ENCODE peak calls at places on chromosomes 11 and 22, in six cellular contexts. One of them, this sample, is unnamed.

GRCh38 chr11:89175796-89176195 is 1.9 kb upstream of the TYR start:
- DNase-seq in body of pancreas: no peak
- DNase-seq in CD8-positive, alpha-beta T cell: no peak
- DNase-seq in esophagus muscularis mucosa: no peak
- DNase-seq in sigmoid colon: no peak
- DNase-seq in PC-9: no peak
- DNase-seq in this sample: no peak

GRCh38 chr11:107780136-107780535 is 68.3 kb upstream of the SLN start:
- DNase-seq in body of pancreas: no peak
- DNase-seq in sigmoid colon: no peak
- DNase-seq in CD8-positive, alpha-beta T cell: no peak
- DNase-seq in esophagus muscularis mucosa: no peak
- DNase-seq in PC-9: no peak
- DNase-seq in this sample: no peak

GRCh38 chr11:130511765-130512164 is 63.3 kb downstream of the ADAMTS15 start:
- DNase-seq in PC-9: no peak
- DNase-seq in body of pancreas: no peak
- DNase-seq in sigmoid colon: no peak
- DNase-seq in CD8-positive, alpha-beta T cell: no peak
- DNase-seq in esophagus muscularis mucosa: no peak
- DNase-seq in this sample: no peak

GRCh38 chr11:62615521-62615920 is 2.5 kb downstream of the ROM1 start:
- DNase-seq in sigmoid colon: no peak
- DNase-seq in PC-9: no peak
- DNase-seq in CD8-positive, alpha-beta T cell: no peak
- DNase-seq in esophagus muscularis mucosa: no peak
- DNase-seq in body of pancreas: no peak
- DNase-seq in this sample: no peak

GRCh38 chr22:43440103-43440387 is 28.2 kb downstream of the MPPED1 start:
- DNase-seq in sigmoid colon: no peak
- DNase-seq in esophagus muscularis mucosa: no peak
- DNase-seq in PC-9: no peak
- DNase-seq in body of pancreas: no peak
- DNase-seq in CD8-positive, alpha-beta T cell: no peak
- DNase-seq in this sample: no peak

GRCh38 chr11:110065189-110065588 is 28.0 kb upstream of the ZC3H12C start:
- DNase-seq in PC-9: peak; percentile 23
- DNase-seq in esophagus muscularis mucosa: no peak
- DNase-seq in body of pancreas: no peak
- DNase-seq in sigmoid colon: no peak
- DNase-seq in CD8-positive, alpha-beta T cell: no peak
- DNase-seq in this sample: no peak

GRCh38 chr11:58912124-58912523 is 27.2 kb upstream of the GLYATL1 start:
- DNase-seq in sigmoid colon: no peak
- DNase-seq in PC-9: no peak
- DNase-seq in esophagus muscularis mucosa: no peak
- DNase-seq in body of pancreas: no peak
- DNase-seq in CD8-positive, alpha-beta T cell: no peak
- DNase-seq in this sample: no peak

GRCh38 chr11:17730608-17731462 is 3.7 kb upstream of the KCNC1 start:
- DNase-seq in PC-9: peak; percentile 81
- DNase-seq in CD8-positive, alpha-beta T cell: no peak
- DNase-seq in sigmoid colon: peak; percentile 77
- DNase-seq in body of pancreas: peak; percentile 97
- DNase-seq in esophagus muscularis mucosa: no peak
- DNase-seq in this sample: peak; percentile 65

GRCh38 chr11:19738124-19738523 is 25.5 kb downstream of the NAV2 start:
- DNase-seq in sigmoid colon: no peak
- DNase-seq in CD8-positive, alpha-beta T cell: no peak
- DNase-seq in esophagus muscularis mucosa: no peak
- DNase-seq in PC-9: no peak
- DNase-seq in body of pancreas: no peak
- DNase-seq in this sample: no peak

GRCh38 chr11:118633979-118634378 is 26.6 kb downstream of the PHLDB1 start:
- DNase-seq in CD8-positive, alpha-beta T cell: no peak
- DNase-seq in body of pancreas: no peak
- DNase-seq in esophagus muscularis mucosa: no peak
- DNase-seq in PC-9: no peak
- DNase-seq in sigmoid colon: no peak
- DNase-seq in this sample: no peak

GRCh38 chr11:66859686-66860448 is 3.0 kb downstream of the LRFN4 start:
- DNase-seq in body of pancreas: no peak
- DNase-seq in sigmoid colon: peak; percentile 66
- DNase-seq in PC-9: no peak
- DNase-seq in CD8-positive, alpha-beta T cell: no peak
- DNase-seq in esophagus muscularis mucosa: no peak
- DNase-seq in this sample: no peak

GRCh38 chr11:33689089-33689488 is 11.5 kb downstream of the C11orf91 start:
- DNase-seq in PC-9: no peak
- DNase-seq in esophagus muscularis mucosa: no peak
- DNase-seq in sigmoid colon: no peak
- DNase-seq in CD8-positive, alpha-beta T cell: no peak
- DNase-seq in body of pancreas: no peak
- DNase-seq in this sample: peak; percentile 79

GRCh38 chr11:58525037-58525614 is 17.2 kb upstream of the OR5B21 start:
- DNase-seq in CD8-positive, alpha-beta T cell: no peak
- DNase-seq in esophagus muscularis mucosa: no peak
- DNase-seq in sigmoid colon: no peak
- DNase-seq in PC-9: no peak
- DNase-seq in body of pancreas: no peak
- DNase-seq in this sample: no peak

GRCh38 chr22:43085658-43086606 is 3.3 kb downstream of the TTLL1 start:
- DNase-seq in PC-9: no peak
- DNase-seq in CD8-positive, alpha-beta T cell: no peak
- DNase-seq in esophagus muscularis mucosa: no peak
- DNase-seq in sigmoid colon: no peak
- DNase-seq in body of pancreas: no peak
- DNase-seq in this sample: no peak

GRCh38 chr22:26464312-26464711 is 19.3 kb downstream of the HPS4 start:
- DNase-seq in esophagus muscularis mucosa: no peak
- DNase-seq in PC-9: no peak
- DNase-seq in sigmoid colon: no peak
- DNase-seq in body of pancreas: no peak
- DNase-seq in CD8-positive, alpha-beta T cell: no peak
- DNase-seq in this sample: no peak

GRCh38 chr11:132595711-132596111 is 936.6 kb downstream of the OPCML start:
- DNase-seq in CD8-positive, alpha-beta T cell: no peak
- DNase-seq in body of pancreas: no peak
- DNase-seq in esophagus muscularis mucosa: no peak
- DNase-seq in PC-9: no peak
- DNase-seq in sigmoid colon: no peak
- DNase-seq in this sample: no peak

GRCh38 chr11:29018631-29019030 is 910.4 kb downstream of the METTL15 start:
- DNase-seq in CD8-positive, alpha-beta T cell: no peak
- DNase-seq in PC-9: no peak
- DNase-seq in body of pancreas: no peak
- DNase-seq in esophagus muscularis mucosa: no peak
- DNase-seq in sigmoid colon: no peak
- DNase-seq in this sample: no peak

GRCh38 chr11:94910779-94911178 is 62.6 kb downstream of the CWC15 start:
- DNase-seq in CD8-positive, alpha-beta T cell: no peak
- DNase-seq in PC-9: no peak
- DNase-seq in esophagus muscularis mucosa: no peak
- DNase-seq in body of pancreas: no peak
- DNase-seq in sigmoid colon: no peak
- DNase-seq in this sample: no peak

GRCh38 chr11:12087075-12087775 is 23.2 kb upstream of the MICAL2 start:
- DNase-seq in PC-9: peak; percentile 33
- DNase-seq in esophagus muscularis mucosa: no peak
- DNase-seq in CD8-positive, alpha-beta T cell: peak; percentile 19
- DNase-seq in body of pancreas: no peak
- DNase-seq in sigmoid colon: no peak
- DNase-seq in this sample: no peak

GRCh38 chr22:33891992-33892391 is 28.3 kb downstream of the LARGE1 start:
- DNase-seq in esophagus muscularis mucosa: no peak
- DNase-seq in CD8-positive, alpha-beta T cell: no peak
- DNase-seq in body of pancreas: no peak
- DNase-seq in PC-9: no peak
- DNase-seq in sigmoid colon: no peak
- DNase-seq in this sample: no peak

GRCh38 chr11:548700-549603 is 11.6 kb downstream of the LMNTD2 start:
- DNase-seq in CD8-positive, alpha-beta T cell: no peak
- DNase-seq in body of pancreas: no peak
- DNase-seq in esophagus muscularis mucosa: no peak
- DNase-seq in PC-9: no peak
- DNase-seq in sigmoid colon: no peak
- DNase-seq in this sample: no peak

GRCh38 chr11:74055938-74056337 is 47.1 kb upstream of the UCP3 start:
- DNase-seq in esophagus muscularis mucosa: no peak
- DNase-seq in PC-9: no peak
- DNase-seq in CD8-positive, alpha-beta T cell: no peak
- DNase-seq in sigmoid colon: no peak
- DNase-seq in body of pancreas: no peak
- DNase-seq in this sample: no peak

GRCh38 chr22:46578824-46579561 is 41.2 kb upstream of the GRAMD4 start:
- DNase-seq in PC-9: no peak
- DNase-seq in body of pancreas: peak; percentile 74
- DNase-seq in sigmoid colon: peak; percentile 81
- DNase-seq in esophagus muscularis mucosa: no peak
- DNase-seq in CD8-positive, alpha-beta T cell: no peak
- DNase-seq in this sample: peak; percentile 55

GRCh38 chr11:120133216-120134105 is 4.5 kb downstream of the TRIM29 start:
- DNase-seq in sigmoid colon: peak; percentile 38
- DNase-seq in body of pancreas: peak; percentile 3
- DNase-seq in PC-9: no peak
- DNase-seq in CD8-positive, alpha-beta T cell: no peak
- DNase-seq in esophagus muscularis mucosa: no peak
- DNase-seq in this sample: no peak

GRCh38 chr11:58762284-58763119 is 30.8 kb upstream of the GLYAT start:
- DNase-seq in esophagus muscularis mucosa: no peak
- DNase-seq in body of pancreas: no peak
- DNase-seq in PC-9: no peak
- DNase-seq in sigmoid colon: no peak
- DNase-seq in CD8-positive, alpha-beta T cell: no peak
- DNase-seq in this sample: no peak

GRCh38 chr11:62399868-62400245 is 19.0 kb upstream of the SCGB1A1 start:
- DNase-seq in CD8-positive, alpha-beta T cell: no peak
- DNase-seq in body of pancreas: no peak
- DNase-seq in sigmoid colon: no peak
- DNase-seq in PC-9: no peak
- DNase-seq in esophagus muscularis mucosa: no peak
- DNase-seq in this sample: no peak

GRCh38 chr11:46865340-46865739 is 19.3 kb upstream of the CKAP5 start:
- DNase-seq in PC-9: no peak
- DNase-seq in esophagus muscularis mucosa: no peak
- DNase-seq in body of pancreas: no peak
- DNase-seq in CD8-positive, alpha-beta T cell: no peak
- DNase-seq in sigmoid colon: no peak
- DNase-seq in this sample: no peak

GRCh38 chr22:46508391-46508999 is 28.9 kb downstream of the CELSR1 start:
- DNase-seq in esophagus muscularis mucosa: no peak
- DNase-seq in body of pancreas: no peak
- DNase-seq in sigmoid colon: no peak
- DNase-seq in CD8-positive, alpha-beta T cell: no peak
- DNase-seq in PC-9: no peak
- DNase-seq in this sample: no peak

GRCh38 chr11:132054822-132055221 is 684.4 kb downstream of the NTM start:
- DNase-seq in sigmoid colon: no peak
- DNase-seq in esophagus muscularis mucosa: no peak
- DNase-seq in PC-9: no peak
- DNase-seq in CD8-positive, alpha-beta T cell: no peak
- DNase-seq in body of pancreas: no peak
- DNase-seq in this sample: no peak

GRCh38 chr11:9678576-9678975 is 14.7 kb downstream of the SWAP70 start:
- DNase-seq in body of pancreas: no peak
- DNase-seq in PC-9: no peak
- DNase-seq in esophagus muscularis mucosa: no peak
- DNase-seq in sigmoid colon: no peak
- DNase-seq in CD8-positive, alpha-beta T cell: no peak
- DNase-seq in this sample: no peak
- H3K36me3 ChIP-seq in body of pancreas: no peaks in the 10 kb centered on the region
- H3K36me3 ChIP-seq in PC-9: no peaks in the 10 kb centered on the region
- H3K36me3 ChIP-seq in esophagus muscularis mucosa: no peaks in the 10 kb centered on the region
- H3K36me3 ChIP-seq in sigmoid colon: no peaks in the 10 kb centered on the region
- H3K36me3 ChIP-seq in CD8-positive, alpha-beta T cell: no peaks in the 10 kb centered on the region
- H3K36me3 ChIP-seq in this sample: no peaks in the 10 kb centered on the region

DNA sequence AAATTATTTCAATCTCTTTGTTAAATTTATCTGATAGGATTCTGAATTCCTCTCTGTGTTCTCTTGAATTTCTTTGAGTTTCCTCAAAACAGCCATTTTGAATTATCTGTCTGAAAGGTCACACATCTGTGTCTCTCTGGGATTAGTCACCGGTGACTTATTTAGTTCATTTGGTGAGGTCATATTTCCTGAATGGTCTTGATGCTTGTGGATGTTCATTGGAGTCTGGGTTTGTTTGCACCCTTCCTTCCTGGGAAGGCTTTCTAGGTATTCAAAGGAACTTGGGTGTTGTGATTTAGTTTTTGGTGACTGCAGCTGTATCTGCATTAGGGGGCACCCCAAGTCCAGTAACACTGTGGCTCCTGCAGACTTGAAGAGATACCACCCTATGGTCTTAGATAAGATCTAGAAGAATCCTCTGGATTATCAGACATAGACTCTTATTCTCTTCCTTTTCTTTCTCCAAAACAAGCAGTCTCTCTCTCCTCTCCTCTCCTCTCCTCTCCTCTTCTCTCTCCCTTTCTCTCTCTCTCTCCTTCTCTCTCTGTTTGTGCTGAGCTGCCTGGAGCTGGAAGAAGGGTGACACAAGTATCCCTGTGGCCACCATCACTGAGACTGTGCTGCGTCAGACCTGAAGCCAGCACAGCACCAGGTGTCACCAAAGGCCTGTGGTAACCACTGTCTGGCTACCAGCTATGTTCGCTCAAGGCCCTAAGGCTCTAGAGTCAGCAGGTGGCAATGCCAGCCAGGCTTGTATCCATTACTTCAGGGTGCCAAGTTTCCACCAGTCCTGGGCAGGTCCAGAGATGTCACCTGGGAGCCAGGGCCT is 3.3 kb upstream of the HEPN1 start:
- DNase-seq in sigmoid colon: no peak
- DNase-seq in PC-9: no peak
- DNase-seq in body of pancreas: no peak
- DNase-seq in esophagus muscularis mucosa: no peak
- DNase-seq in CD8-positive, alpha-beta T cell: no peak
- DNase-seq in this sample: no peak
- TF ChIP-seq CTCF in sigmoid colon: no peak
- TF ChIP-seq CTCF in PC-9: no peak
- TF ChIP-seq CTCF in body of pancreas: no peak
- TF ChIP-seq CTCF in esophagus muscularis mucosa: no peak
- TF ChIP-seq CTCF in CD8-positive, alpha-beta T cell: no peak
- TF ChIP-seq CTCF in this sample: no peak

DNA sequence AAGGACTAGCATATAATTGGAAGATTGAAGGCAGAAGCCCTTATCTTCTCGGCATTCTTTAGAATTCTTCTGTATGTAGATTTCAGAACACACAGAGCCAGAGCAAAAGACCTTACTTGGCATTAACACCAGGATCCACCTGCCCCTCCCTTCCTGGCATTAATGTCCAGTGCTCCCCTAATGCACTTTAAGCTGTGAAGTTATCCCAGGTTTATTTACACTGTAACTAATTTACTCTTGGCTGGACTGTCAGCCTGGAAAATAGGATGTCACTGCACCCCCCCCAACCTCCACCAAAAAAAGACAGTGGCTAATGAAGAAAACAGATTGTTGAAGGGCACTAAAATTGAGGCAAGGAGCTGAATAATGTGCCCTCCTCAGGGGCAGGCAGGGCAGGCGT is 30.1 kb downstream of the TIMP3 start:
- DNase-seq in body of pancreas: no peak
- DNase-seq in PC-9: no peak
- DNase-seq in sigmoid colon: peak; percentile 51
- DNase-seq in esophagus muscularis mucosa: no peak
- DNase-seq in CD8-positive, alpha-beta T cell: no peak
- DNase-seq in this sample: no peak
- H3K27ac ChIP-seq in body of pancreas: no peak overlapping the region
- H3K27ac ChIP-seq in PC-9: peak overlapping the region; percentile 20
- H3K27ac ChIP-seq in sigmoid colon: peak overlapping the region; percentile 73
- H3K27ac ChIP-seq in esophagus muscularis mucosa: peak overlapping the region; percentile 73
- H3K27ac ChIP-seq in CD8-positive, alpha-beta T cell: no peak overlapping the region
- H3K27ac ChIP-seq in this sample: no peak overlapping the region

GRCh38 chr11:43943357-43943930 is 1.0 kb downstream of the C11orf96 start:
- DNase-seq in CD8-positive, alpha-beta T cell: no peak
- DNase-seq in sigmoid colon: no peak
- DNase-seq in PC-9: no peak
- DNase-seq in esophagus muscularis mucosa: no peak
- DNase-seq in body of pancreas: no peak
- DNase-seq in this sample: no peak
- H3K36me3 ChIP-seq in CD8-positive, alpha-beta T cell: no peaks in the 10 kb centered on the region
- H3K36me3 ChIP-seq in sigmoid colon: no peaks in the 10 kb centered on the region
- H3K36me3 ChIP-seq in PC-9: no peaks in the 10 kb centered on the region
- H3K36me3 ChIP-seq in esophagus muscularis mucosa: no peaks in the 10 kb centered on the region
- H3K36me3 ChIP-seq in body of pancreas: no peaks in the 10 kb centered on the region
- H3K36me3 ChIP-seq in this sample: no peaks in the 10 kb centered on the region